ENCODE peak calls at places on chromosomes 5 and 9, in eight cellular contexts. P is stomach, L is SK-N-SH, U is sigmoid colon, E is tibial nerve, Y is suprapubic skin, O is ovary, K is transverse colon. T is an unnamed sample.

GRCh38 chr9:98974994-98975712 is 31.4 kb downstream of the COL15A1 start:
- DNase-seq in P (peak), L (peak), U (peak), E (peak), Y (peak), O (peak), K (peak), T (peak)

GRCh38 chr5:51279983-51280382 is 103.3 kb upstream of the ISL1 start:
- DNase-seq in P (no peak), L (peak), U (no peak), E (no peak), Y (no peak), O (no peak), K (no peak), T (no peak)

GRCh38 chr5:80959768-80960442 is at the start of gene RASGRF2:
- DNase-seq in P (peak), L (peak), U (peak), E (no peak), Y (no peak), O (peak), K (peak), T (no peak)

GRCh38 chr9:20783057-20784038 is 99.3 kb downstream of the FOCAD start:
- DNase-seq in P (no peak), L (no peak), U (no peak), E (no peak), Y (no peak), O (no peak), K (no peak), T (no peak)

GRCh38 chr5:151281001-151281639 is 22.4 kb downstream of the SLC36A3 start:
- DNase-seq in P (no peak), L (no peak), U (no peak), E (no peak), Y (no peak), O (no peak), K (no peak), T (no peak)

GRCh38 chr5:456351-457194 is 13.6 kb downstream of the EXOC3 start:
- DNase-seq in P (peak), L (no peak), U (peak), E (no peak), Y (peak), O (no peak), K (peak), T (peak)

GRCh38 chr9:70924905-70925547 is 196.4 kb downstream of the TRPM3 start:
- DNase-seq in P (peak), L (peak), U (no peak), E (peak), Y (no peak), O (peak), K (peak), T (peak)

GRCh38 chr9:94937214-94937903 is 210.9 kb downstream of the AOPEP start:
- DNase-seq in P (no peak), L (no peak), U (no peak), E (no peak), Y (no peak), O (no peak), K (no peak), T (no peak)

GRCh38 chr5:177309351-177310191 is 2.1 kb downstream of the MXD3 start:
- DNase-seq in P (peak), L (peak), U (peak), E (no peak), Y (no peak), O (no peak), K (peak), T (no peak)

DNA sequence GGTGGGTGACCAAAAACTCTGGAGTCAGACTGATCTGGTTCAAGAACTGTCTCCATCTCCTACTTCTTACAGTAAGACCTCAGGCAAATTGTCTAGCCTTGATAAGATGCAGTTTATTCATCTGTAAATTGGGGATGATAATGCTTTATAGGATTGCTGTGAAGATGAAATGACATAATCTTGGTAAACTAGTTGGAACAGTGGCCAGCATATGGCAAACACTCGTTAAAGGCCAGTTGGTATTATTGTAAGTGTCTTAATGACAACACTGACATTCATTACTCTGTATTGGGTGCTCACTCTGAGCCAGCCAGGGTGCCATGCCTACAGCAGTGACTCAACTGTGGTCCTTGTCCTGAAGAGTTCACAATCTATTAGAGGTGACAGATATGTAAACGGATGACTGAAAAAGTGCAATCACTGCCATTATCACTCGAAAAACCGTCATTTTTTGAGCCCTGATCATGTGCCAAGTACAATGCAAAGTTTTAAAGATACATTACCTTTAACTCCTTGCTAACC is 84.9 kb upstream of the HSPA9 start:
- DNase-seq in P (no peak), L (no peak), U (no peak), E (no peak), Y (no peak), O (no peak), K (no peak), T (no peak)
- TF ChIP-seq EP300 in P (no peak), L (no peak), U (no peak), E (no peak), Y (no peak), O (no peak), K (no peak), T (no peak)

GRCh38 chr9:114008667-114009410 is 69.3 kb downstream of the AMBP start:
- DNase-seq in P (peak), L (no peak), U (peak), E (peak), Y (peak), O (peak), K (no peak), T (peak)
- TF ChIP-seq EP300 in P (no peak), L (no peak), U (no peak), E (no peak), Y (no peak), O (no peak), K (no peak), T (no peak)

DNA sequence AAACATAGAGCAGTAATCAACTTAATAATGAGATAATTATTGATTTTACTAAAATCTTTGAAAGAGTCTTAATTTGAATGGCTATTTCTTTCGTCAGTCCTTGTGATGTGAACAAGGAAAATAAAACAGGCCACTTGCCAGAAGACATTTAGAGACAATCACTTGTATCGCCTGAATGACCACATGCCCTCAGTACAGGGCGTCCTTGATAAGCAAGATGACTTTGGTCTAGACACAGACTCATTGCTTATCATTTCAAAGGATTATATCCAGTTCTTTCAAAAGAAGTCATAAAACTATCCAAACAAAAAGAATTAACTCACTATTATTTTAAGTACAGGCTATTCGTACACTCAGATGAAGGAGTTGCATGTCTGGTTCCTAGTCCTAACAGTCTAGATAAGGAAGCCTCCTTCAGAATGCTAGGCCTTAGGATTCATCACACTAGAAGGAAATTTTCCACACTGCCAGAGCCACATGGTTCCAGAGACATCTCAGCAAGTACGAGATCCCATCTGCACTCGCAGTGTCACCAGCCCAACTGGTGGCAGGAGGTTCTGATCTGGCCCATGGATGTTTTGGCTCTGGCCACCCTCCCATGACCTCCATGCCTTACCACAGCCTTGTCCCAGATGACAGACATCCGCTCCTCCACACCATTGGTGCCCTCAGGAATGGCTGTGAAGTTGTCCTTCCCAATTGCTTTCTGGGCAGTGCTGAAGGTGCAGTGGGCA is 109.6 kb downstream of the DPYSL3 start:
- DNase-seq in P (no peak), L (no peak), U (no peak), E (no peak), Y (no peak), O (no peak), K (no peak), T (no peak)
- TF ChIP-seq EP300 in P (no peak), L (no peak), U (no peak), E (no peak), Y (no peak), O (no peak), K (no peak), T (no peak)

GRCh38 chr5:16668194-16668593 is 51.4 kb upstream of the RETREG1 start:
- DNase-seq in P (no peak), L (no peak), U (no peak), E (no peak), Y (no peak), O (no peak), K (no peak), T (no peak)

GRCh38 chr5:16666140-16666860 is 49.5 kb upstream of the RETREG1 start:
- DNase-seq in P (no peak), L (no peak), U (no peak), E (no peak), Y (no peak), O (no peak), K (peak), T (no peak)

GRCh38 chr5:16664368-16664767 is 47.6 kb upstream of the RETREG1 start:
- DNase-seq in P (no peak), L (no peak), U (no peak), E (no peak), Y (no peak), O (no peak), K (no peak), T (no peak)

GRCh38 chr5:16665611-16666010 is 48.8 kb upstream of the RETREG1 start:
- DNase-seq in P (no peak), L (peak), U (no peak), E (no peak), Y (no peak), O (no peak), K (no peak), T (no peak)

DNA sequence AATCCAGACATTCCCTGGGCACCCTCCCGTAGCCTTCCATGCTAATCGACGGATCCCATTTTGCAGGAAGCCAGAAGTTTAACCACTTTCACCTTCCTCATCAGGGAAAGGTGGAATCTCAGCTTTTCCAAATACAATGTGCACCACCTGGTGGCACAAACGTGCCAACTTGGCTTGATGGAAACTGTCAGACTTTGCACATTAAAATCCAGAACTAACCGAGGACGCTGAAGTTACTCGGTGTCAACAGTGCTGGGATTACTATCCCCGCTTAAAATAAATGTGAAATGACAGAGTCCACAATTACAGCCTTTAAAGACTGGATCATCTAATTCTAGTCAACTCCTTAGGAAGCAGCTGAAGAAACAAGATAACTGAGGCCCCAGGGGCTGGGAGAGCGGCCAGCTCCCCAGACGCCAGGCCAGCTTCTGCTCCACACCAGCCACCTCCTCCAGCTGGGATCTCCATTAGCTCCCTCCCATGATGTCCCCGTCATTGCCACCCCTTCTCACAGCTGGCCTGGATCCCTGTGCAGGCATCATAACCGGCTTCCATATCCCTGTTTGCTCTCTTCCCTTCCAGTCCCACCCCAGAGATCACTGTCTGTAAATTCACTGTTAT is 50.2 kb upstream of the RETREG1 start:
- DNase-seq in P (peak), L (peak), U (no peak), E (peak), Y (no peak), O (no peak), K (peak), T (peak)
- TF ChIP-seq EP300 in P (no peak), L (no peak), U (no peak), E (no peak), Y (no peak), O (no peak), K (no peak), T (no peak)

GRCh38 chr5:121246971-121247370 is 604.7 kb upstream of the FTMT start:
- DNase-seq in P (no peak), L (no peak), U (no peak), E (no peak), Y (no peak), O (no peak), K (no peak), T (no peak)

GRCh38 chr5:121257621-121258020 is 594.1 kb upstream of the FTMT start:
- DNase-seq in P (no peak), L (no peak), U (no peak), E (no peak), Y (no peak), O (no peak), K (no peak), T (no peak)

GRCh38 chr5:121251954-121252353 is 599.7 kb upstream of the FTMT start:
- DNase-seq in P (no peak), L (no peak), U (no peak), E (no peak), Y (no peak), O (no peak), K (no peak), T (no peak)
- TF ChIP-seq EP300 in P (no peak), L (no peak), U (no peak), E (no peak), Y (no peak), O (no peak), K (no peak), T (no peak)

DNA sequence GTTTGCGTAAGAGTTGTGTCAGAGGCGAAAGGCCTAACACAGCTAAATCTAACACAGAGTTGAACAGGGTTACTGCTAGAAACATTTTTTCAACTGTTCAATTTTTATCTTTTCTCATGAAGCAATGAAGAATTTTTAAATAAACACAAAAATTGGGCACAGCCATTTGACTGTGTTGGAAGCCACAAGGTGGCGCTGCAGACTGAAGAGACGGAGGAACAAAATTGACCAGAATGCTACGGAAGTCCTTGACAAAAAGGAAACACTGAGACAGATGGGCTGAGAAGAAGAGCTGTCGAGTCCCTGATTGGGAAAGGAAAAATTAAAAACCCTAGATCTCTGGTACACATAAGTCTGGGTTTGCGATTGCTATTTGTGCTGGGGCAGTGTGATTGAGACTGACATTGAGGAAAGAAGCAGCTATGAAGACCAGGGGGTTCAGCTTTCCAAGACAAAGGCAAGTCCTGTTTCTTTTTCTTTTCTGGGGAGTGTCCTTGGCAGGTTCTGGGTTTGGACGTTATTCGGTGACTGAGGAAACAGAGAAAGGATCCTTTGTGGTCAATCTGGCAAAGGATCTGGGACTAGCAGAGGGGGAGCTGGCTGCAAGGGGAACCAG is at the start of gene PCDHB9:
- DNase-seq in P (no peak), L (peak), U (no peak), E (no peak), Y (no peak), O (no peak), K (no peak), T (no peak)
- TF ChIP-seq EP300 in P (no peak), L (no peak), U (no peak), E (no peak), Y (no peak), O (no peak), K (no peak), T (no peak)

DNA sequence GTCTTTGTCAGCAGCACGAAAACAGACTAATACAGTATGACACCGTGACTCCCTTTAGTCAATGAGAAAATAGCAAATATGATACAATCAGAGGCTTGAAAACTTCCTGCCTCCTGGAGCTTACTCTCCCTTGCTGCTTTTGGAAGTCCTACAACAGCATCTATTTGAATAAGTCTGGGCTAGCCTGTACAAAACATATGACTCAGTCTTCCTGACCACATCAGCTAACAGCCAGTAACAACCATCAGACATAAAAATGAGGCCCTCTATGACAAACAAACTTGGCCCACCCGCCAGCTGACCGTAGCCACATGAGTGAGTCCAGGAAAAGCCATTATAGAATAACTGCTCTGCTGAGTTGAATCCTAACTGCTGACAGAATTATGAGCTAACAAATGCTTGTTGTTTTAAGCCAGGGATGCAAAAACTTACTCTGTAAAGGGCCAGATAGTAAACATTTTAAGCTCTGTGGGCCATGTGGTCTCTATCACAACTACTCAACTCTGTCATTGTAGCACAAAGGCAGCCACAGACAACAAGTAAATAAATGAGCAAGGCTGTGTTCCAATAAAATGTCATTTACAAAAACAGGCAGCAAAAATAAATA is 347.6 kb downstream of the PTPRD start:
- DNase-seq in P (no peak), L (no peak), U (no peak), E (no peak), Y (no peak), O (no peak), K (no peak), T (no peak)
- TF ChIP-seq EP300 in P (no peak), L (no peak), U (no peak), E (no peak), Y (no peak), O (no peak), K (no peak), T (no peak)

GRCh38 chr5:154824070-154824469 is 26.3 kb downstream of the FAXDC2 start:
- DNase-seq in P (no peak), L (no peak), U (no peak), E (no peak), Y (no peak), O (no peak), K (no peak), T (no peak)
- TF ChIP-seq EP300 in P (no peak), L (no peak), U (no peak), E (no peak), Y (no peak), O (no peak), K (no peak), T (no peak)

DNA sequence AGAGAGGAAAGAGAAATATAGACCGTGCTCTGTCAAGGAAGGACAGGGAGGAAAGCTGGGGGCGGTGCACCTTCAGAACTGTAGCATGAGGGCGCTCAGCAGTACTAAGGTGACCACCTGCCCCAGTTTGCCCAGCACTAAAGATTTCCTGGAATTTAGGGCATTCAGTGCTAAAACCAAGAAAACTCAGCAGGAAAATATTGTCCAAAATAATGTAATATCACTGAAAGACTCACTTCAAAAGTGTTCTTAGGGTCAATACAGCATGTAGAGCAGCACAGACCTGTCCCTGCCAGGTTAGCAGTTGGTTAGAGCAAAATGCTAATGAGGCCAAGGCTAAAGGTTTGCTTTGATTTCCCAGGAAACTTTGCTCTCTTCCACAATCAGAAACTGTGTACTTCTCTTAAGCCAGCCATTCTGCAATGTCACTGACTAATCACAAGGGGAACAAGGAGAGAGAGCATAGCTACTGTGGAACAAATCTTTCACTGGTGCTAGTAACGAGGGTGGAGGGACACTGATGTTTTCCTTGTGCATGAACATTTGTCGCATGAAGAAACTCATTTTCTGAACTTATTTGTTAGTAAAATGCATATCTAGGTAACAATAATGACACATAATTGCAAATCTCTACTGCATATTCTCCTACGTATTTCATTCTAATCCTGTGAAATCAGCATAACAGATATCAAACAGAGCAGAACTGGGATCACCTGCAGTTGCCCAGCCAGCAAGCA is 53.0 kb upstream of the GRAMD2B start:
- DNase-seq in P (no peak), L (peak), U (no peak), E (no peak), Y (no peak), O (no peak), K (no peak), T (no peak)
- TF ChIP-seq EP300 in P (no peak), L (no peak), U (no peak), E (no peak), Y (no peak), O (no peak), K (no peak), T (no peak)

T was measured in upper lobe of left lung.